ENCODE peak calls at places on chromosomes 5 and 9, in six cellular contexts. E is tibial nerve; N is CD4-positive, alpha-beta memory T cell; H is Karpas-422; G is mammary epithelial cell; R is uterus. T is an unnamed sample.

GRCh38 chr9:33137271-33137670 is 29.9 kb downstream of the B4GALT1 start:
- DNase-seq in E (no peak), N (no peak), H (no peak), G (no peak), R (no peak), T (no peak)

GRCh38 chr5:66898241-66899039 is 298.2 kb downstream of the CD180 start:
- DNase-seq in E (no peak), N (no peak), H (no peak), G (peak; percentile 74), R (no peak), T (no peak)

GRCh38 chr5:8726383-8727036 is 819.4 kb downstream of the SEMA5A start:
- DNase-seq in E (no peak), N (no peak), H (no peak), G (no peak), R (no peak), T (no peak)

GRCh38 chr9:87435189-87435880 is 62.3 kb upstream of the DAPK1 start:
- DNase-seq in E (no peak), N (no peak), H (no peak), G (no peak), R (no peak), T (no peak)

GRCh38 chr5:10684303-10685086 is 76.5 kb downstream of the DAP start:
- DNase-seq in E (no peak), N (no peak), H (no peak), G (peak; percentile 76), R (no peak), T (no peak)

GRCh38 chr5:28807230-28807629 is 1768.8 kb upstream of the CDH9 start:
- DNase-seq in E (no peak), N (no peak), H (no peak), G (peak; percentile 0), R (no peak), T (no peak)

GRCh38 chr9:96884443-96884842 is 30.1 kb upstream of the ZNF782 start:
- DNase-seq in E (no peak), N (no peak), H (no peak), G (peak; percentile 97), R (no peak), T (no peak)

GRCh38 chr5:77851229-77852067 is 75.3 kb upstream of the TBCA start:
- DNase-seq in E (no peak), N (no peak), H (no peak), G (no peak), R (no peak), T (no peak)

GRCh38 chr5:160456778-160457177 is 35.1 kb downstream of the PTTG1 start:
- DNase-seq in E (no peak), N (no peak), H (no peak), G (no peak), R (no peak), T (no peak)

GRCh38 chr5:77974576-77974975 is 198.4 kb upstream of the TBCA start:
- DNase-seq in E (no peak), N (no peak), H (no peak), G (no peak), R (no peak), T (no peak)

GRCh38 chr5:149771216-149771973 is 41.3 kb downstream of the PPARGC1B start:
- DNase-seq in E (no peak), N (no peak), H (no peak), G (no peak), R (no peak), T (no peak)
- H3K4me1 ChIP-seq in E (no peaks in the 10 kb centered on the region), N (no peaks in the 10 kb centered on the region), H (peaks cover 10% of the 10 kb centered on the region), G (peaks cover 6% of the 10 kb centered on the region), R (no peaks in the 10 kb centered on the region), T (peaks cover 2% of the 10 kb centered on the region)

GRCh38 chr5:113017891-113018635 is 41.5 kb downstream of the DCP2 start:
- DNase-seq in E (no peak), N (no peak), H (no peak), G (peak; percentile 45), R (no peak), T (no peak)
- H3K4me1 ChIP-seq in E (no peaks in the 10 kb centered on the region), N (peaks cover 58% of the 10 kb centered on the region), H (peaks cover 28% of the 10 kb centered on the region), G (peaks cover 46% of the 10 kb centered on the region), R (no peaks in the 10 kb centered on the region), T (peaks cover 49% of the 10 kb centered on the region)

GRCh38 chr5:88245241-88245892 is 23.3 kb downstream of the TMEM161B start:
- DNase-seq in E (no peak), N (no peak), H (no peak), G (no peak), R (no peak), T (no peak)
- H3K4me1 ChIP-seq in E (no peaks in the 10 kb centered on the region), N (peaks cover 4% of the 10 kb centered on the region), H (no peaks in the 10 kb centered on the region), G (no peaks in the 10 kb centered on the region), R (peaks cover 5% of the 10 kb centered on the region), T (peaks cover 5% of the 10 kb centered on the region)

GRCh38 chr5:6736106-6736505 is 22.9 kb downstream of the TENT4A start:
- DNase-seq in E (no peak), N (no peak), H (no peak), G (no peak), R (no peak), T (no peak)
- H3K4me1 ChIP-seq in E (no peaks in the 10 kb centered on the region), N (peaks cover 33% of the 10 kb centered on the region), H (no peaks in the 10 kb centered on the region), G (peaks cover 23% of the 10 kb centered on the region), R (no peaks in the 10 kb centered on the region), T (peaks cover 8% of the 10 kb centered on the region)

GRCh38 chr5:149521739-149522373 is 29.4 kb downstream of the CSNK1A1 start:
- DNase-seq in E (no peak), N (no peak), H (no peak), G (no peak), R (no peak), T (no peak)
- H3K4me1 ChIP-seq in E (peaks cover 4% of the 10 kb centered on the region), N (peaks cover 98% of the 10 kb centered on the region), H (peaks cover 6% of the 10 kb centered on the region), G (no peaks in the 10 kb centered on the region), R (peaks cover 15% of the 10 kb centered on the region), T (peaks cover 80% of the 10 kb centered on the region)

GRCh38 chr9:114169940-114170791 is 14.8 kb downstream of the COL27A1 start:
- DNase-seq in E (no peak), N (no peak), H (no peak), G (no peak), R (no peak), T (no peak)
- H3K4me1 ChIP-seq in E (no peaks in the 10 kb centered on the region), N (no peaks in the 10 kb centered on the region), H (no peaks in the 10 kb centered on the region), G (peaks cover 15% of the 10 kb centered on the region), R (no peaks in the 10 kb centered on the region), T (no peaks in the 10 kb centered on the region)

T was measured in CD8-positive, alpha-beta memory T cell.